ENCODE peak calls at places on chromosomes 13 and 19, in four cellular contexts. W is activated CD4-positive, alpha-beta T cell treated with anti-CD3 and anti-CD28 coated beads, Interleukin-2, amount 10 ng/mL, durations not matched to agents 7 days and 5 days; Q is mammary epithelial cell; R is Peyer's patch. D is an unnamed sample.

GRCh38 chr13:54029226-54029625 is 1000.6 kb downstream of the OLFM4 start:
- DNase-seq in W (no peak), Q (peak; percentile 4), R (no peak), D (peak; percentile 85)

GRCh38 chr19:30222428-30222873 is 149.7 kb upstream of the ZNF536 start:
- DNase-seq in W (no peak), Q (no peak), R (no peak), D (no peak)

GRCh38 chr19:40687525-40688016 is 2.9 kb downstream of the NUMBL start:
- DNase-seq in W (no peak), Q (no peak), R (peak; percentile 75), D (no peak)

GRCh38 chr19:14433454-14434156 is 499 bp downstream of the PKN1 start:
- DNase-seq in W (peak; percentile 30), Q (no peak), R (peak; percentile 75), D (no peak)

GRCh38 chr13:26262156-26262555 is 8.2 kb downstream of the CDK8 start:
- DNase-seq in W (no peak), Q (no peak), R (no peak), D (no peak)

GRCh38 chr13:106354961-106355360 is 180.5 kb downstream of the EFNB2 start:
- DNase-seq in W (no peak), Q (peak; percentile 19), R (no peak), D (no peak)

GRCh38 chr19:18044825-18045304 is 36.9 kb downstream of the ARRDC2 start:
- DNase-seq in W (peak; percentile 94), Q (peak; percentile 83), R (peak; percentile 73), D (no peak)

GRCh38 chr13:23848019-23848418 is 41.2 kb downstream of the MIPEP start:
- DNase-seq in W (no peak), Q (no peak), R (no peak), D (no peak)

GRCh38 chr13:102873653-102874052 is 27.8 kb downstream of the ERCC5 start:
- DNase-seq in W (no peak), Q (peak; percentile 67), R (no peak), D (peak; percentile 14)

GRCh38 chr19:31100945-31101344 is 248.3 kb downstream of the TSHZ3 start:
- DNase-seq in W (no peak), Q (no peak), R (no peak), D (no peak)

GRCh38 chr13:114066956-114067355 is 65.5 kb downstream of the RASA3 start:
- DNase-seq in W (no peak), Q (no peak), R (no peak), D (no peak)

GRCh38 chr13:113669231-113669870 is 2.3 kb downstream of the GRK1 start:
- DNase-seq in W (no peak), Q (no peak), R (peak; percentile 41), D (no peak)

GRCh38 chr19:10000171-10000826 is 10.0 kb downstream of the COL5A3 start:
- DNase-seq in W (peak; percentile 71), Q (peak; percentile 34), R (peak; percentile 70), D (no peak)

GRCh38 chr19:8185343-8186068 is 23.7 kb upstream of the CERS4 start:
- DNase-seq in W (no peak), Q (no peak), R (no peak), D (no peak)

D was measured in epithelial cell of prostate.